ENCODE peak calls at places on chromosomes 13 and 19, in five cellular contexts. V, X, Y, G and Q are unnamed samples.

GRCh38 chr13:109938255-109938936 is 152.0 kb upstream of the IRS2 start:
- DNase-seq in V (no peak), X (no peak), Y (no peak), G (no peak), Q (no peak)

GRCh38 chr19:49339364-49340068 is 4.3 kb downstream of the CD37 start:
- DNase-seq in V (no peak), X (no peak), Y (peak), G (peak), Q (no peak)

GRCh38 chr19:31591258-31591657 is 242.0 kb upstream of the TSHZ3 start:
- DNase-seq in V (no peak), X (no peak), Y (no peak), G (no peak), Q (no peak)

GRCh38 chr13:23440821-23441608 is 7.5 kb upstream of the SACS start:
- DNase-seq in V (no peak), X (no peak), Y (no peak), G (no peak), Q (no peak)

GRCh38 chr19:38445362-38445761 is 11.9 kb downstream of the RYR1 start:
- DNase-seq in V (no peak), X (no peak), Y (no peak), G (no peak), Q (no peak)

GRCh38 chr19:35109395-35110112 is 6.1 kb upstream of the FXYD3 start:
- DNase-seq in V (no peak), X (no peak), Y (peak), G (no peak), Q (no peak)

GRCh38 chr13:103573446-103573845 is 507.2 kb upstream of the SLC10A2 start:
- DNase-seq in V (no peak), X (no peak), Y (no peak), G (no peak), Q (no peak)

GRCh38 chr13:30303269-30303668 is 4.1 kb downstream of the KATNAL1 start:
- DNase-seq in V (no peak), X (no peak), Y (no peak), G (no peak), Q (no peak)

GRCh38 chr13:54029720-54030119 is 1001.1 kb downstream of the OLFM4 start:
- DNase-seq in V (no peak), X (no peak), Y (no peak), G (no peak), Q (no peak)

GRCh38 chr13:25180795-25181537 is 8.9 kb upstream of the AMER2 start:
- DNase-seq in V (no peak), X (no peak), Y (no peak), G (no peak), Q (no peak)

GRCh38 chr19:28581468-28581770 is 631.5 kb downstream of the UQCRFS1 start:
- DNase-seq in V (no peak), X (no peak), Y (no peak), G (no peak), Q (no peak)

GRCh38 chr19:55484571-55485438 is at the start of gene NAT14:
- DNase-seq in V (peak), X (no peak), Y (peak), G (no peak), Q (peak)

GRCh38 chr19:17803264-17803896 is 8.4 kb downstream of the B3GNT3 start:
- DNase-seq in V (no peak), X (no peak), Y (no peak), G (no peak), Q (no peak)

GRCh38 chr13:46507978-46508377 is 45.0 kb upstream of the LRCH1 start:
- DNase-seq in V (no peak), X (no peak), Y (no peak), G (no peak), Q (no peak)

GRCh38 chr19:46204008-46204407 is 25.5 kb upstream of the IGFL1 start:
- DNase-seq in V (no peak), X (no peak), Y (no peak), G (no peak), Q (no peak)

GRCh38 chr19:47240996-47241918 is 10.3 kb upstream of the BBC3 start:
- DNase-seq in V (peak), X (no peak), Y (peak), G (no peak), Q (peak)

GRCh38 chr13:42574435-42575311 is 721 bp downstream of the TNFSF11 start:
- DNase-seq in V (peak), X (no peak), Y (no peak), G (no peak), Q (peak)

GRCh38 chr13:37811441-37811840 is 58.1 kb downstream of the TRPC4 start:
- DNase-seq in V (no peak), X (no peak), Y (no peak), G (no peak), Q (no peak)

GRCh38 chr19:14152713-14153112 is 16.3 kb upstream of the ASF1B start:
- DNase-seq in V (no peak), X (no peak), Y (no peak), G (no peak), Q (no peak)

GRCh38 chr13:40637644-40638043 is 28.8 kb downstream of the FOXO1 start:
- DNase-seq in V (no peak), X (no peak), Y (no peak), G (no peak), Q (no peak)

GRCh38 chr13:22375151-22375550 is 704.3 kb downstream of the FGF9 start:
- DNase-seq in V (no peak), X (no peak), Y (no peak), G (no peak), Q (no peak)